ENCODE peak calls at places on chromosomes 12 and 14, in four cellular contexts. X is brain microvascular endothelial cell; W is CD8-positive, alpha-beta T cell; U is PC-9. T is an unnamed sample.

GRCh38 chr12:122928033-122928890 is 32.3 kb upstream of the VPS37B start:
- DNase-seq in X (no peak), W (no peak), U (no peak), T (no peak)

GRCh38 chr12:52391618-52392002 is 6.2 kb upstream of the KRT84 start:
- DNase-seq in X (no peak), W (no peak), U (no peak), T (no peak)

GRCh38 chr12:111444706-111445310 is 39.1 kb downstream of the SH2B3 start:
- DNase-seq in X (no peak), W (peak; percentile 73), U (no peak), T (no peak)

GRCh38 chr12:42482820-42483533 is 106.6 kb downstream of the PRICKLE1 start:
- DNase-seq in X (peak; percentile 37), W (peak; percentile 50), U (peak; percentile 76), T (peak; percentile 70)

GRCh38 chr12:120100630-120101029 is 15.9 kb downstream of the RAB35 start:
- DNase-seq in X (no peak), W (no peak), U (no peak), T (peak; percentile 50)

GRCh38 chr14:55267816-55268215 is 3.4 kb upstream of the FBXO34 start:
- DNase-seq in X (no peak), W (no peak), U (no peak), T (no peak)

GRCh38 chr12:82910246-82910893 is 223.7 kb downstream of the TMTC2 start:
- DNase-seq in X (no peak), W (no peak), U (no peak), T (no peak)

GRCh38 chr12:119229837-119230236 is 51.1 kb downstream of the HSPB8 start:
- DNase-seq in X (peak; percentile 66), W (no peak), U (peak; percentile 12), T (peak; percentile 6)

GRCh38 chr12:58915634-58916033 is 4.7 kb downstream of the LRIG3 start:
- DNase-seq in X (peak; percentile 37), W (no peak), U (no peak), T (peak; percentile 78)

GRCh38 chr12:107091989-107092641 is 1.2 kb downstream of the CRY1 start:
- DNase-seq in X (peak; percentile 95), W (peak; percentile 16), U (peak; percentile 63), T (peak; percentile 97)

GRCh38 chr14:91354979-91355685 is 62.5 kb downstream of the CCDC88C start:
- DNase-seq in X (no peak), W (peak; percentile 58), U (no peak), T (no peak)

GRCh38 chr12:76422154-76422877 is 74.1 kb upstream of the BBS10 start:
- DNase-seq in X (no peak), W (no peak), U (no peak), T (peak; percentile 18)

GRCh38 chr12:44795970-44796369 is 80.1 kb downstream of the NELL2 start:
- DNase-seq in X (no peak), W (no peak), U (no peak), T (no peak)

GRCh38 chr12:89893972-89894706 is 185.5 kb upstream of the ATP2B1 start:
- DNase-seq in X (peak; percentile 43), W (no peak), U (no peak), T (peak; percentile 35)

GRCh38 chr14:50087350-50088116 is 28.8 kb downstream of the VCPKMT start:
- DNase-seq in X (no peak), W (no peak), U (no peak), T (no peak)

GRCh38 chr12:51472984-51473383 is 48.4 kb downstream of the SLC4A8 start:
- DNase-seq in X (no peak), W (no peak), U (no peak), T (no peak)

GRCh38 chr14:45680531-45680930 is 427.5 kb upstream of the MIS18BP1 start:
- DNase-seq in X (no peak), W (no peak), U (no peak), T (no peak)

GRCh38 chr12:321606-322326 is 59.1 kb upstream of the SLC6A13 start:
- DNase-seq in X (no peak), W (no peak), U (peak; percentile 5), T (no peak)

GRCh38 chr12:85280138-85280983 is at the start of gene ALX1:
- DNase-seq in X (peak; percentile 60), W (no peak), U (no peak), T (peak; percentile 44)

GRCh38 chr12:123761841-123762714 is at the start of gene DNAH10:
- DNase-seq in X (no peak), W (peak; percentile 40), U (peak; percentile 43), T (no peak)

GRCh38 chr14:21940887-21941855 is 267.6 kb upstream of the OR4E1 start:
- DNase-seq in X (no peak), W (peak; percentile 43), U (peak; percentile 6), T (peak; percentile 2)

GRCh38 chr12:93790472-93791152 is 113.4 kb downstream of the CRADD start:
- DNase-seq in X (peak; percentile 94), W (no peak), U (peak; percentile 39), T (peak; percentile 87)

GRCh38 chr12:91577586-91578539 is 395.2 kb upstream of the DCN start:
- DNase-seq in X (no peak), W (no peak), U (no peak), T (peak; percentile 45)

GRCh38 chr14:81940636-81941035 is 407.0 kb upstream of the SEL1L start:
- DNase-seq in X (no peak), W (no peak), U (no peak), T (no peak)

GRCh38 chr12:6056406-6057211 is 67.9 kb downstream of the VWF start:
- DNase-seq in X (no peak), W (peak; percentile 57), U (no peak), T (no peak)

GRCh38 chr12:79827484-79827883 is 107.4 kb downstream of the PPP1R12A start:
- DNase-seq in X (no peak), W (no peak), U (no peak), T (no peak)

GRCh38 chr14:71594828-71595227 is 337.4 kb upstream of the RGS6 start:
- DNase-seq in X (no peak), W (no peak), U (no peak), T (peak; percentile 45)

GRCh38 chr14:81453166-81453766 is 53.1 kb upstream of the STON2 start:
- DNase-seq in X (peak; percentile 39), W (peak; percentile 45), U (peak; percentile 25), T (peak; percentile 67)

GRCh38 chr12:62816624-62817023 is 118.3 kb downstream of the PPM1H start:
- DNase-seq in X (no peak), W (no peak), U (no peak), T (no peak)

GRCh38 chr12:96457191-96457930 is 32.0 kb upstream of the CFAP54 start:
- DNase-seq in X (no peak), W (no peak), U (peak; percentile 32), T (no peak)

GRCh38 chr14:55071870-55072640 is 20.6 kb downstream of the MAPK1IP1L start:
- DNase-seq in X (peak; percentile 72), W (peak; percentile 24), U (no peak), T (peak; percentile 95)

GRCh38 chr14:96285667-96286066 is 29.7 kb downstream of the BDKRB1 start:
- DNase-seq in X (no peak), W (no peak), U (no peak), T (no peak)

GRCh38 chr14:60266021-60266937 is 17.3 kb downstream of the PPM1A start:
- DNase-seq in X (peak; percentile 30), W (peak; percentile 22), U (no peak), T (no peak)

GRCh38 chr12:50626026-50626425 is 121.2 kb downstream of the DIP2B start:
- DNase-seq in X (no peak), W (no peak), U (no peak), T (no peak)

GRCh38 chr12:123238961-123239360 is 5.7 kb downstream of the MTRFR start:
- DNase-seq in X (no peak), W (no peak), U (no peak), T (no peak)

GRCh38 chr14:55519473-55520080 is 60.4 kb upstream of the KTN1 start:
- DNase-seq in X (no peak), W (no peak), U (no peak), T (no peak)

GRCh38 chr12:107718606-107719005 is 33.0 kb downstream of the PWP1 start:
- DNase-seq in X (no peak), W (no peak), U (no peak), T (no peak)

GRCh38 chr12:10067942-10068341 is 30.8 kb downstream of the CLEC1A start:
- DNase-seq in X (no peak), W (no peak), U (no peak), T (no peak)

GRCh38 chr12:63802012-63802608 is 22.4 kb downstream of the RXYLT1 start:
- DNase-seq in X (no peak), W (no peak), U (no peak), T (peak; percentile 37)

GRCh38 chr14:95835331-95835730 is 41.3 kb upstream of the TUNAR start:
- DNase-seq in X (no peak), W (no peak), U (no peak), T (no peak)

DNA sequence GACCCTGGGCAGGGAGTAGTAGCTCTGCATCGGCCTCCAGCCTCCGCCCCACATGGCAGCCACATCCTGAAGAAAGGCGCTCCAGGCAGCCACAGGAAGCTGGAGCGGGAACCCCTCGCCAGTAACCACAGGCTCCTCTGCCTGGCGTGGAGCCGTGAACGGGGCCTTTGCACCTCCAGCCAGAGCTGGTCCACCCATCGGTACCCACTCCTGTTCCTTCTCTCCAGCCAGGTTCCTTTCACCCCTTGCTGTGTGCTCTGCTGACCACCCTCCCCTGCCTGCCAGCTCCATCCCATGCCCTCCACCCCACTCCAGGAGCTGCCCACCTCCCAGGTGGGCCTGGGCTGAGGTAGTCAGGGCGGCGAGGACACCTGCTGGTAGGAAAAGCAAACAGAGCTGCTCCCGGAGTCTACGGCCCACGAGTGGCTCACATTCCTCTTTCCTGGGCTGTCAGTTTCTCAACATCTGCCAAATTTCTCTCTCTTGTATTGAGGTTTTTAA is 2.7 kb downstream of the TGFB3 start:
- DNase-seq in X (no peak), W (peak; percentile 38), U (peak; percentile 31), T (peak; percentile 47)
- H3K4me3 ChIP-seq in X (no peak overlapping the region), W (no peak overlapping the region), U (no peak overlapping the region), T (peak overlapping the region; percentile 55)

GRCh38 chr14:65432361-65432948 is 19.9 kb downstream of the FUT8 start:
- DNase-seq in X (peak; percentile 18), W (no peak), U (no peak), T (peak; percentile 14)
- H3K4me3 ChIP-seq in X (no peak overlapping the region), W (no peak overlapping the region), U (no peak overlapping the region), T (no peak overlapping the region)

GRCh38 chr12:56905852-56906251 is 28.4 kb downstream of the SDR9C7 start:
- DNase-seq in X (no peak), W (no peak), U (no peak), T (no peak)
- H3K4me3 ChIP-seq in X (no peak overlapping the region), W (no peak overlapping the region), U (no peak overlapping the region), T (no peak overlapping the region)

DNA sequence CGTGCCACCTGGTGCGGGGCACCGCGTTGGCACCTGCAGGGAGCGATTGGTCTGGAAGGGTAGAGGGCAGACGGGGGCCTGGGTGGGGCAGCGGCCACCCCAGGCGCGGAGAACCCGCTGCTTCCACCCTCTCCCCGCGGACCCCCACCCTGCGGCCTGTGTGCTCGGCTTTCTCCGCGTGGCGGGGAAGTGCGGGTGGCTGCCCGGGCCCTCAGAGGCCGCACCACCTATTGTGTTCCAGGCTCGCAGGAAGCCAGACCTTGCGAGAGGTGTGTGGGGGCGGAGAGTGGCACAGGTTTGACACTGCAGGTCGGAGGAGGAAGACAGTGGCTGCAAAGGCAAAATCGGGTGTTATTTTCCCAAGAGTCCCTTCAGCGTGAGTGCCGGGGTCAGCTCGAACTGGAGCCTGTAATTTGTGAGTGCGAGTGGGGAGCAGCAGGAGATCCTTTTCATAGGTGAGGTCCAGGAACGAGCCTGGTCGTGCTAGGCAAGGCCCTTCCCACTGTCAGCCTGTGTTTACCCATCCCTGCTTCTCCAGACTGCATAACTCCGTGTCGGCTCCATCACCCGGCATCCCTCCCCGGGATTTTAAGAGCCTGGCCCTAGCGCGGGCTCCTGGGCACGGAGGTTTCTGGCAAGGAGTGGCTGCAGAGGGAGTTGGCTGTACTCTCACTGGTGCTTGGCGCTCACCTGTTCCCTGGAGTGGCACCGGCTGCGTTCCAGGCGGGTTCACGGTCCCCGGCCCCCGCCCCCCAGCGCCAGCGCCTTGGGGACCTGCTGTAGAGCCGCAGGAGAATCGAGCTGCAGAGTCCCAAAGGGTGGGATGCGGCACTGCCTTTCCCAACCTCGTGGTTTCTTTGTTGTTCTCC is 930 bp downstream of the TBC1D30 start:
- DNase-seq in X (no peak), W (no peak), U (no peak), T (no peak)
- H3K4me3 ChIP-seq in X (no peak overlapping the region), W (no peak overlapping the region), U (no peak overlapping the region), T (no peak overlapping the region)